ENCODE peak calls at places on chromosomes 4 and X, in five cellular contexts. J is cardiac fibroblast, Z is RWPE2, W is psoas muscle, H is coronary artery. F is an unnamed sample.

GRCh38 chr4:127055349-127055748 is 577.4 kb upstream of the INTU start:
- DNase-seq in J (peak), Z (no peak), W (no peak), H (no peak), F (peak)

GRCh38 chr4:124478518-124478917 is 234.0 kb downstream of the ANKRD50 start:
- DNase-seq in J (peak), Z (no peak), W (no peak), H (no peak), F (no peak)

GRCh38 chr4:152503606-152504290 is 32.1 kb downstream of the FBXW7 start:
- DNase-seq in J (no peak), Z (no peak), W (no peak), H (no peak), F (no peak)

GRCh38 chr4:78613522-78614311 is 62.1 kb downstream of the ANXA3 start:
- DNase-seq in J (no peak), Z (no peak), W (no peak), H (no peak), F (no peak)

GRCh38 chrX:119062750-119063374 is 9.9 kb upstream of the CT47C1 start:
- DNase-seq in J (peak), Z (no peak), W (no peak), H (no peak), F (no peak)

GRCh38 chr4:188971125-188971524 is 831.9 kb downstream of the TRIML1 start:
- DNase-seq in J (no peak), Z (no peak), W (no peak), H (no peak), F (no peak)

GRCh38 chr4:160129439-160129838 is 1026.6 kb downstream of the RAPGEF2 start:
- DNase-seq in J (no peak), Z (no peak), W (no peak), H (no peak), F (peak)

GRCh38 chr4:93810340-93810992 is 18.1 kb upstream of the ATOH1 start:
- DNase-seq in J (no peak), Z (no peak), W (no peak), H (no peak), F (no peak)

GRCh38 chr4:64539234-64539849 is 130.1 kb upstream of the TECRL start:
- DNase-seq in J (peak), Z (no peak), W (no peak), H (no peak), F (peak)

GRCh38 chrX:123422875-123423274 is 238.8 kb downstream of the GRIA3 start:
- DNase-seq in J (peak), Z (no peak), W (no peak), H (no peak), F (no peak)

GRCh38 chrX:19990225-19990518 is 689 bp downstream of the BCLAF3 start:
- DNase-seq in J (no peak), Z (no peak), W (no peak), H (no peak), F (no peak)
- TF ChIP-seq CTCF in J (no peak), Z (no peak), W (no peak), H (no peak), F (no peak)

DNA sequence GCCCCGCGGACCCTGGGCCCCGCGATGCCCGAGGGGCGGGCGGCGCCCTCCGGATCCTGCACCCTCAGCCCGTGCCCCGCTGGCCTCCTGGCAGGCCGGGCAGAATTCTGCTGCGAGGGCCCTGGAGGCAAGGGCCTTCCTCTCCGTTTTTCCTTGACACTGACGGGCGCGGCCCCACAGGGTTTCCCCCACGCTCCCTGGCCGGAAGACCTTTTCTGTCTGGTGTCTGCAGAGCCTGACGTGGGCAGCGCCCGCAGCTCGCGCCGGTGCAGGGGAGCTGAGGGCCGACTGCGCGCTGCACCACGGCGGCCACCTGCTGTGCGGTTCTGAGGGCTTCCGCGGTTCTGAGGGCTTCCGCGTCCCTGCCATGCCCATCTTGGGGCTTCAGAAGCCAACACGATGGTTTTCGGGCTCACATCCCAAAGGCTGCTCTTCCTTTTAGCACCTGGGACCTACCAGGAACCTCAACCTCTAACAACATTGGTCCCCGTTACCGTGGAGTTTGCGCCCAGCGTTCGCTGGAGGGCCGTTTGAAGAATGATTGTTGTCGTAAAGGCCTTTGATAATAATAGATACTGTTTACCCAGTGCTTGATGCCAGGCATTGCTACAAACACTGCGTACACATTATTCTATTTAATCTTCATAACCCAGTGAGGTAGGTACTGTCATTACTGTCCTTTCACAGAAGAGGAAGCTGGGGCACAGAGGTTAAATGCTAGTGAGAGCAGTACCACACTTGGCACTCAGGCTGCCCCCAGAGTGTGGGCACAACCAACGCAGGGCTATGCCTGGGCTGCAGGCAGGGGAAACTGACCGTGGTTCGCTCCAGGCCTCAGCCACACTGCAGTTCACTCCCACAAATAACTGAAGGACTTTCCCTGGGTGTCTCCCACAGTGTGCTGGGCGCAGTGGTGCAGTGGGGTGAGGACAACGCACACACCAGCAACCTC is 823 bp upstream of the ACSL1 start:
- DNase-seq in J (peak), Z (no peak), W (peak), H (no peak), F (no peak)
- H3K4me3 ChIP-seq in J (peak), Z (peak), W (peak), H (peak), F (peak)

GRCh38 chrX:129609395-129609794 is 45.4 kb downstream of the APLN start:
- DNase-seq in J (no peak), Z (no peak), W (no peak), H (no peak), F (no peak)
- TF ChIP-seq CTCF in J (peak), Z (no peak), W (no peak), H (no peak), F (no peak)

GRCh38 chrX:17377795-17378194 is 2.8 kb downstream of the NHS start:
- DNase-seq in J (no peak), Z (no peak), W (no peak), H (no peak), F (no peak)
- H3K4me3 ChIP-seq in J (no peak), Z (peak), W (peak), H (peak), F (peak)

GRCh38 chr4:67204441-67204840 is 340.9 kb downstream of the CENPC start:
- DNase-seq in J (no peak), Z (no peak), W (no peak), H (no peak), F (no peak)

GRCh38 chr4:67201334-67201733 is 344.0 kb downstream of the CENPC start:
- DNase-seq in J (no peak), Z (no peak), W (no peak), H (no peak), F (no peak)

GRCh38 chr4:67198757-67199156 is 346.5 kb downstream of the CENPC start:
- DNase-seq in J (peak), Z (no peak), W (no peak), H (no peak), F (peak)
- TF ChIP-seq CTCF in J (no peak), Z (peak), W (no peak), H (no peak), F (peak)

F was measured in kidney epithelial cell.